ENCODE peak calls at places on chromosome 17, in five cellular contexts. S is SK-N-SH, J is GM12878, L is K562, P is IMR-90. Z is an unnamed sample.

GRCh38 chr17:63096426-63096825 is 130.4 kb downstream of the TANC2 start:
- DNase-seq in L (no peak), S (no peak), P (peak; percentile 88), J (no peak), Z (no peak)

GRCh38 chr17:9517396-9517795 is 58.2 kb downstream of the STX8 start:
- DNase-seq in S (no peak), J (no peak), L (no peak), P (no peak), Z (no peak)

GRCh38 chr17:74276051-74276476 is 2.0 kb downstream of the DNAI2 start:
- DNase-seq in S (no peak), P (no peak), J (no peak), L (no peak), Z (no peak)

GRCh38 chr17:3004150-3004801 is 59.1 kb downstream of the OR1D5 start:
- DNase-seq in J (peak; percentile 40), S (peak; percentile 97), P (peak; percentile 96), L (no peak), Z (peak; percentile 98)

GRCh38 chr17:18124346-18125126 is 16.0 kb downstream of the MYO15A start:
- DNase-seq in P (peak; percentile 11), L (peak; percentile 42), J (no peak), S (no peak), Z (no peak)

GRCh38 chr17:82927661-82928601 is 88.1 kb upstream of the ZNF750 start:
- DNase-seq in S (no peak), J (no peak), P (no peak), L (no peak), Z (no peak)

GRCh38 chr17:47806026-47806912 is 15.3 kb downstream of the OSBPL7 start:
- DNase-seq in P (no peak), S (peak; percentile 23), L (no peak), J (no peak), Z (no peak)

GRCh38 chr17:53627511-53627910 is 195.2 kb upstream of the KIF2B start:
- DNase-seq in P (peak; percentile 69), L (no peak), S (no peak), J (no peak), Z (peak; percentile 17)

GRCh38 chr17:14389656-14390055 is 88.8 kb downstream of the HS3ST3B1 start:
- DNase-seq in S (no peak), L (no peak), P (no peak), J (no peak), Z (no peak)

GRCh38 chr17:17024778-17025300 is 17.4 kb upstream of the MPRIP start:
- DNase-seq in L (no peak), J (no peak), P (no peak), S (peak; percentile 78), Z (no peak)

GRCh38 chr17:8873801-8874715 is 6.6 kb upstream of the PIK3R6 start:
- DNase-seq in J (no peak), S (no peak), P (no peak), L (no peak), Z (no peak)

GRCh38 chr17:10772425-10773380 is 31.2 kb downstream of the TMEM238L start:
- DNase-seq in P (peak; percentile 15), S (no peak), J (no peak), L (peak; percentile 46), Z (peak; percentile 64)

GRCh38 chr17:1153795-1154546 is 25.8 kb downstream of the ABR start:
- DNase-seq in S (peak; percentile 93), P (peak; percentile 67), J (no peak), L (peak; percentile 23), Z (peak; percentile 51)
- TF ChIP-seq RCOR1 in S (no peak), P (no peak), J (no peak), L (peak; percentile 48), Z (no peak)

DNA sequence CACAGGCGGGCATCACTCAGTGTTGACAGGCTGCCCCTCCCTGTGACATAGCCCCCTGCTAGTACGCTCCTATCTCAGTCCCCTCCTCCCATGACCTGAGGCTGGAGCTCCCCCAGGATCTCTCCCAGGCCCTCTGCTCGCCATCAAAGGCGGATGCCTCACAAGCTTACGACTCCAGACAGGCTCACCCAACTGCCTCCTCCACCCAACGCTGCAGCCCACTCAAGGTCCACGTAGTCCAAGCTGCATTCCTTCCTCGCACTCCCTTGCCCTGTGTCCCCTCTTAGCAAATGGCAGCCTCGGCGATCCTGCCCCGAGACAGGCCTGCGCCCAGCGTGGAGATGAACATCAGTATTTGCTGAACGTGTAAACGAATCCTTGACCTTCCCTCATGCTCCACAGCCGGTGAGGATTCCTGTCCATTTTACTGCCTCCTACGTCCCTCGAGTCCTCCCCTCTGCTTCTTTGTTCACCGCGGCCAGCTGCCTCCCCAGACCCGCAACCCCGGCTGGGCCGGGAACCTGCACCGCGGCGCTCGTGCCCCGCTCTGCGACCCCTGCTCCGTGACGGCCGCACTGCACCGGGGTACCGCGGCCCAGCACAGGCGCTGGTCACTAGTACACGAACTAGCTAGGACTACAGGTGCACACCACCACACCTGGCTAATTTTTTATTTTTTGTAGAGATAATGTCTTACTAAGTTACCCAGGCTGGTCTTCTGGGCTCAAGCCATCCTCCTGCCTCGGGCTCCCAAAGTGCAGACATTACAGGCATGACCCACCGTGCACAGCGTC is 838 bp upstream of the TMEM97 start:
- DNase-seq in J (no peak), L (peak; percentile 61), S (peak; percentile 71), P (no peak), Z (no peak)
- H3K4me2 ChIP-seq in J (peak overlapping the region; percentile 71), L (peak overlapping the region; percentile 93), S (peak overlapping the region; percentile 91), P (peak overlapping the region; percentile 81), Z (peak overlapping the region; percentile 89)

DNA sequence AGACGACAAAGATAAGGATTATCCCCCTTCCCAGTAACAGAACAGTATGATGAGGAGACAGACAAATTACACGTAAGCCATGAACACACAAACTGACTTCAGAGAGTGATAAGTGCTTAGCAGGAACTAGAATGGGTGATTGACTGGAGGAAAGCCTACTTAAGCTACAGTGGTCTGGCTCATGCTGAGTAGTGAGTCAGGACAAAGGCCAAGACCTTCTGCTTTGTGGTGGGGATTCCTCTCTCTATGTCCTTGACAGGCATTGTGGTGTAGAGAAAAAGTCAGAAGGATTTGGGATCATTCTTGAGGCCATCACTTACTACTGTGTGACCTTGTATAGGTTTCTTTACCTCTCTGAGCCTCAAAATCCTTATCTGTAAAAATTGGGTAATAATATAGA is 381.9 kb upstream of the CCL2 start:
- DNase-seq in J (no peak), S (no peak), L (no peak), P (no peak), Z (no peak)
- TF ChIP-seq RCOR1 in J (no peak), S (no peak), L (peak; percentile 64), P (no peak), Z (no peak)

GRCh38 chr17:80491478-80492342 is 15.3 kb upstream of the NPTX1 start:
- DNase-seq in L (no peak), P (no peak), S (peak; percentile 91), J (no peak), Z (peak; percentile 62)

GRCh38 chr17:80492343-80493136 is 16.1 kb upstream of the NPTX1 start:
- DNase-seq in P (no peak), S (no peak), L (no peak), J (no peak), Z (no peak)

GRCh38 chr17:80498242-80498919 is 22.0 kb upstream of the NPTX1 start:
- DNase-seq in L (no peak), P (peak; percentile 47), J (no peak), S (no peak), Z (no peak)

GRCh38 chr17:80497726-80498241 is 21.4 kb upstream of the NPTX1 start:
- DNase-seq in P (no peak), L (no peak), J (no peak), S (no peak), Z (no peak)

GRCh38 chr17:80494547-80494946 is 18.1 kb upstream of the NPTX1 start:
- DNase-seq in S (no peak), P (no peak), J (no peak), L (no peak), Z (no peak)
- H3K4me2 ChIP-seq in S (no peak overlapping the region), P (no peak overlapping the region), J (no peak overlapping the region), L (no peak overlapping the region), Z (no peak overlapping the region)

GRCh38 chr17:81737947-81738800 is 26.1 kb downstream of the SLC25A10 start:
- DNase-seq in P (no peak), J (no peak), S (no peak), L (no peak), Z (no peak)

GRCh38 chr17:81738801-81739393 is 26.8 kb downstream of the SLC25A10 start:
- DNase-seq in P (no peak), J (no peak), S (no peak), L (no peak), Z (no peak)

GRCh38 chr17:81741049-81741593 is 29.0 kb downstream of the SLC25A10 start:
- DNase-seq in S (no peak), J (no peak), L (peak; percentile 40), P (no peak), Z (no peak)

GRCh38 chr17:81741594-81742452 is 29.7 kb downstream of the SLC25A10 start:
- DNase-seq in S (peak; percentile 81), P (no peak), L (peak; percentile 77), J (no peak), Z (no peak)

GRCh38 chr17:81740395-81740961 is 28.4 kb downstream of the SLC25A10 start:
- DNase-seq in P (no peak), L (peak; percentile 41), S (no peak), J (no peak), Z (no peak)
- TF ChIP-seq RCOR1 in P (no peak), L (no peak), S (no peak), J (no peak), Z (no peak)

GRCh38 chr17:71208111-71208704 is 912.6 kb upstream of the SOX9 start:
- DNase-seq in S (no peak), P (peak; percentile 92), J (no peak), L (no peak), Z (no peak)
- H3K4me2 ChIP-seq in S (no peak overlapping the region), P (peak overlapping the region; percentile 2), J (no peak overlapping the region), L (no peak overlapping the region), Z (no peak overlapping the region)

GRCh38 chr17:57672205-57672632 is 72.9 kb downstream of the CCDC182 start:
- DNase-seq in P (peak; percentile 51), L (no peak), S (peak; percentile 58), J (no peak), Z (no peak)

GRCh38 chr17:57672971-57673370 is 72.1 kb downstream of the CCDC182 start:
- DNase-seq in P (no peak), J (no peak), S (no peak), L (no peak), Z (no peak)

GRCh38 chr17:57669671-57670529 is 75.2 kb downstream of the CCDC182 start:
- DNase-seq in L (no peak), S (peak; percentile 60), P (no peak), J (no peak), Z (no peak)

GRCh38 chr17:57671546-57672204 is 73.4 kb downstream of the CCDC182 start:
- DNase-seq in P (peak; percentile 69), S (peak; percentile 94), J (no peak), L (peak; percentile 82), Z (peak; percentile 81)

GRCh38 chr17:57670769-57671545 is 74.1 kb downstream of the CCDC182 start:
- DNase-seq in P (no peak), L (no peak), S (no peak), J (no peak), Z (no peak)
- TF ChIP-seq RCOR1 in P (no peak), L (no peak), S (no peak), J (no peak), Z (no peak)

GRCh38 chr17:28983286-28984240 is 22.3 kb downstream of the SEZ6 start:
- DNase-seq in S (no peak), P (peak; percentile 11), J (no peak), L (peak; percentile 33), Z (no peak)
- H3K4me2 ChIP-seq in S (no peak overlapping the region), P (no peak overlapping the region), J (no peak overlapping the region), L (no peak overlapping the region), Z (no peak overlapping the region)

GRCh38 chr17:61325382-61326073 is 74.1 kb upstream of the TBX2 start:
- DNase-seq in P (peak; percentile 81), J (no peak), L (no peak), S (peak; percentile 78), Z (no peak)
- TF ChIP-seq RCOR1 in P (no peak), J (no peak), L (no peak), S (peak; percentile 69), Z (no peak)

Z was measured in A549.